ENCODE peak calls at places on chromosomes 16 and 17, in four cellular contexts. One of them, this sample, is unnamed.

GRCh38 chr17:19714542-19715411 is 1.6 kb downstream of the SLC47A2 start:
- DNase-seq in activated CD8-positive, alpha-beta T cell treated with anti-CD3 and anti-CD28 coated beads for 36 hours: no peak
- DNase-seq in activated CD4-positive, alpha-beta T cell treated with anti-CD3 and anti-CD28 coated beads, Interleukin-2, amount 50 U/mL, for 1 hour: no peak
- DNase-seq in stimulated activated naive B cell treated with anti-CD40 and anti-IgM and Interleukin-4, amounts not matched to agents 10 μg/mL and 1 μg/mL and 100 μg/mL, for 72 hours: no peak
- DNase-seq in this sample: no peak

GRCh38 chr17:30433514-30433913 is 43.7 kb upstream of the GOSR1 start:
- DNase-seq in activated CD8-positive, alpha-beta T cell treated with anti-CD3 and anti-CD28 coated beads for 36 hours: no peak
- DNase-seq in activated CD4-positive, alpha-beta T cell treated with anti-CD3 and anti-CD28 coated beads, Interleukin-2, amount 50 U/mL, for 1 hour: no peak
- DNase-seq in stimulated activated naive B cell treated with anti-CD40 and anti-IgM and Interleukin-4, amounts not matched to agents 10 μg/mL and 1 μg/mL and 100 μg/mL, for 72 hours: no peak
- DNase-seq in this sample: no peak

GRCh38 chr16:68786685-68787418 is 49.8 kb downstream of the CDH1 start:
- DNase-seq in activated CD8-positive, alpha-beta T cell treated with anti-CD3 and anti-CD28 coated beads for 36 hours: no peak
- DNase-seq in activated CD4-positive, alpha-beta T cell treated with anti-CD3 and anti-CD28 coated beads, Interleukin-2, amount 50 U/mL, for 1 hour: no peak
- DNase-seq in stimulated activated naive B cell treated with anti-CD40 and anti-IgM and Interleukin-4, amounts not matched to agents 10 μg/mL and 1 μg/mL and 100 μg/mL, for 72 hours: no peak
- DNase-seq in this sample: no peak

GRCh38 chr17:32287804-32288511 is 22.3 kb downstream of the RHBDL3 start:
- DNase-seq in activated CD8-positive, alpha-beta T cell treated with anti-CD3 and anti-CD28 coated beads for 36 hours: no peak
- DNase-seq in activated CD4-positive, alpha-beta T cell treated with anti-CD3 and anti-CD28 coated beads, Interleukin-2, amount 50 U/mL, for 1 hour: no peak
- DNase-seq in stimulated activated naive B cell treated with anti-CD40 and anti-IgM and Interleukin-4, amounts not matched to agents 10 μg/mL and 1 μg/mL and 100 μg/mL, for 72 hours: no peak
- DNase-seq in this sample: no peak

GRCh38 chr16:85620403-85620802 is 7.3 kb downstream of the GSE1 start:
- DNase-seq in activated CD8-positive, alpha-beta T cell treated with anti-CD3 and anti-CD28 coated beads for 36 hours: no peak
- DNase-seq in activated CD4-positive, alpha-beta T cell treated with anti-CD3 and anti-CD28 coated beads, Interleukin-2, amount 50 U/mL, for 1 hour: no peak
- DNase-seq in stimulated activated naive B cell treated with anti-CD40 and anti-IgM and Interleukin-4, amounts not matched to agents 10 μg/mL and 1 μg/mL and 100 μg/mL, for 72 hours: no peak
- DNase-seq in this sample: no peak

GRCh38 chr16:25093208-25094061 is 18.1 kb upstream of the LCMT1 start:
- DNase-seq in activated CD8-positive, alpha-beta T cell treated with anti-CD3 and anti-CD28 coated beads for 36 hours: peak
- DNase-seq in activated CD4-positive, alpha-beta T cell treated with anti-CD3 and anti-CD28 coated beads, Interleukin-2, amount 50 U/mL, for 1 hour: no peak
- DNase-seq in stimulated activated naive B cell treated with anti-CD40 and anti-IgM and Interleukin-4, amounts not matched to agents 10 μg/mL and 1 μg/mL and 100 μg/mL, for 72 hours: no peak
- DNase-seq in this sample: no peak

GRCh38 chr17:9307313-9307998 is 268.2 kb downstream of the STX8 start:
- DNase-seq in activated CD8-positive, alpha-beta T cell treated with anti-CD3 and anti-CD28 coated beads for 36 hours: no peak
- DNase-seq in activated CD4-positive, alpha-beta T cell treated with anti-CD3 and anti-CD28 coated beads, Interleukin-2, amount 50 U/mL, for 1 hour: no peak
- DNase-seq in stimulated activated naive B cell treated with anti-CD40 and anti-IgM and Interleukin-4, amounts not matched to agents 10 μg/mL and 1 μg/mL and 100 μg/mL, for 72 hours: no peak
- DNase-seq in this sample: no peak

GRCh38 chr17:50328926-50329325 is 17.0 kb upstream of the XYLT2 start:
- DNase-seq in activated CD8-positive, alpha-beta T cell treated with anti-CD3 and anti-CD28 coated beads for 36 hours: no peak
- DNase-seq in activated CD4-positive, alpha-beta T cell treated with anti-CD3 and anti-CD28 coated beads, Interleukin-2, amount 50 U/mL, for 1 hour: no peak
- DNase-seq in stimulated activated naive B cell treated with anti-CD40 and anti-IgM and Interleukin-4, amounts not matched to agents 10 μg/mL and 1 μg/mL and 100 μg/mL, for 72 hours: no peak
- DNase-seq in this sample: no peak

GRCh38 chr17:65102788-65103187 is 34.4 kb upstream of the RGS9 start:
- DNase-seq in activated CD8-positive, alpha-beta T cell treated with anti-CD3 and anti-CD28 coated beads for 36 hours: no peak
- DNase-seq in activated CD4-positive, alpha-beta T cell treated with anti-CD3 and anti-CD28 coated beads, Interleukin-2, amount 50 U/mL, for 1 hour: no peak
- DNase-seq in stimulated activated naive B cell treated with anti-CD40 and anti-IgM and Interleukin-4, amounts not matched to agents 10 μg/mL and 1 μg/mL and 100 μg/mL, for 72 hours: no peak
- DNase-seq in this sample: no peak

GRCh38 chr17:40810505-40810904 is 10.7 kb upstream of the KRT28 start:
- DNase-seq in activated CD8-positive, alpha-beta T cell treated with anti-CD3 and anti-CD28 coated beads for 36 hours: no peak
- DNase-seq in activated CD4-positive, alpha-beta T cell treated with anti-CD3 and anti-CD28 coated beads, Interleukin-2, amount 50 U/mL, for 1 hour: no peak
- DNase-seq in stimulated activated naive B cell treated with anti-CD40 and anti-IgM and Interleukin-4, amounts not matched to agents 10 μg/mL and 1 μg/mL and 100 μg/mL, for 72 hours: no peak
- DNase-seq in this sample: no peak